ENCODE peak calls at places on chromosome 1, in ten cellular contexts. Y, C, K, P, E, G, Q, I, A and U are unnamed samples.
A peak's percentile ranks its signal among the peaks of the same experiment; 100 is the strongest.

GRCh38 chr1:63713627-63714481 is 60.0 kb upstream of the ROR1 start:
- DNase-seq in Y (no peak), C (no peak), K (no peak), P (no peak), E (no peak), G (no peak), Q (no peak), I (no peak), A (no peak), U (no peak)

GRCh38 chr1:58515794-58516401 is 30.6 kb downstream of the OMA1 start:
- DNase-seq in Y (no peak), C (no peak), K (peak; percentile 36), P (peak; percentile 14), E (no peak), G (peak; percentile 68), Q (peak; percentile 89), I (no peak), A (peak; percentile 42), U (no peak)

GRCh38 chr1:190479537-190479936 is 1.9 kb upstream of the BRINP3 start:
- DNase-seq in Y (no peak), C (no peak), K (no peak), P (no peak), E (no peak), G (no peak), Q (peak; percentile 72), I (no peak), A (no peak), U (peak; percentile 0)

GRCh38 chr1:923131-923990 is at the start of gene SAMD11:
- DNase-seq in Y (peak; percentile 78), C (peak; percentile 83), K (peak; percentile 46), P (peak; percentile 88), E (peak; percentile 98), G (peak; percentile 80), Q (peak; percentile 77), I (peak; percentile 92), A (peak; percentile 58), U (peak; percentile 41)

GRCh38 chr1:85952460-85952859 is 204.1 kb downstream of the COL24A1 start:
- DNase-seq in Y (no peak), C (no peak), K (no peak), P (no peak), E (no peak), G (no peak), Q (no peak), I (no peak), A (no peak), U (no peak)

GRCh38 chr1:231918239-231919015 is 291.8 kb downstream of the DISC1 start:
- DNase-seq in Y (no peak), C (no peak), K (no peak), P (no peak), E (no peak), G (no peak), Q (no peak), I (no peak), A (no peak), U (no peak)

GRCh38 chr1:100168051-100168450 is 10.0 kb downstream of the LRRC39 start:
- DNase-seq in Y (no peak), C (no peak), K (no peak), P (no peak), E (no peak), G (no peak), Q (no peak), I (no peak), A (no peak), U (no peak)

GRCh38 chr1:31575373-31576140 is 758 bp upstream of the TINAGL1 start:
- DNase-seq in Y (no peak), C (peak; percentile 75), K (no peak), P (no peak), E (no peak), G (no peak), Q (no peak), I (no peak), A (no peak), U (no peak)

GRCh38 chr1:24276791-24277190 is 42.4 kb upstream of the GRHL3 start:
- DNase-seq in Y (no peak), C (no peak), K (no peak), P (no peak), E (no peak), G (no peak), Q (no peak), I (no peak), A (no peak), U (no peak)

GRCh38 chr1:201153474-201154388 is 543 bp downstream of the TMEM9 start:
- DNase-seq in Y (no peak), C (no peak), K (no peak), P (no peak), E (peak; percentile 30), G (peak; percentile 51), Q (no peak), I (no peak), A (peak; percentile 2), U (no peak)

GRCh38 chr1:76018045-76018444 is 56.5 kb upstream of the ST6GALNAC3 start:
- DNase-seq in Y (no peak), C (no peak), K (no peak), P (no peak), E (no peak), G (no peak), Q (no peak), I (no peak), A (no peak), U (no peak)

GRCh38 chr1:153532769-153533599 is 2.8 kb downstream of the S100A6 start:
- DNase-seq in Y (peak; percentile 75), C (peak; percentile 92), K (peak; percentile 73), P (peak; percentile 85), E (peak; percentile 91), G (peak; percentile 85), Q (peak; percentile 84), I (peak; percentile 84), A (peak; percentile 77), U (peak; percentile 79)

GRCh38 chr1:246786606-246787238 is 62.5 kb downstream of the SCCPDH start:
- DNase-seq in Y (no peak), C (no peak), K (no peak), P (no peak), E (no peak), G (no peak), Q (no peak), I (no peak), A (no peak), U (no peak)

GRCh38 chr1:116286541-116286971 is 86.5 kb upstream of the ATP1A1 start:
- DNase-seq in Y (no peak), C (no peak), K (no peak), P (no peak), E (no peak), G (no peak), Q (peak; percentile 63), I (no peak), A (no peak), U (no peak)

GRCh38 chr1:9728451-9729295 is 77.1 kb downstream of the PIK3CD start:
- DNase-seq in Y (no peak), C (no peak), K (no peak), P (no peak), E (no peak), G (peak; percentile 84), Q (no peak), I (no peak), A (peak; percentile 41), U (no peak)

GRCh38 chr1:22711591-22712501 is 1.2 kb downstream of the EPHB2 start:
- DNase-seq in Y (no peak), C (no peak), K (no peak), P (no peak), E (peak; percentile 86), G (no peak), Q (peak; percentile 21), I (no peak), A (no peak), U (no peak)

GRCh38 chr1:237108299-237109040 is 66.5 kb downstream of the RYR2 start:
- DNase-seq in Y (no peak), C (no peak), K (no peak), P (no peak), E (no peak), G (no peak), Q (no peak), I (no peak), A (no peak), U (no peak)

GRCh38 chr1:54112027-54112426 is 40.8 kb downstream of the CDCP2 start:
- DNase-seq in Y (no peak), C (no peak), K (no peak), P (no peak), E (no peak), G (no peak), Q (no peak), I (no peak), A (no peak), U (no peak)

GRCh38 chr1:195113471-195113870 is 1494.8 kb downstream of the KCNT2 start:
- DNase-seq in Y (no peak), C (no peak), K (no peak), P (no peak), E (no peak), G (no peak), Q (no peak), I (no peak), A (no peak), U (no peak)

GRCh38 chr1:229108598-229109201 is 162.2 kb upstream of the RAB4A start:
- DNase-seq in Y (no peak), C (no peak), K (no peak), P (no peak), E (no peak), G (no peak), Q (no peak), I (no peak), A (no peak), U (no peak)

GRCh38 chr1:241611063-241611462 is 29.1 kb downstream of the CHML start:
- DNase-seq in Y (no peak), C (no peak), K (peak; percentile 49), P (no peak), E (no peak), G (no peak), Q (peak; percentile 66), I (no peak), A (peak; percentile 11), U (no peak)

GRCh38 chr1:24351918-24352637 is 32.9 kb downstream of the GRHL3 start:
- DNase-seq in Y (no peak), C (no peak), K (no peak), P (no peak), E (no peak), G (no peak), Q (peak; percentile 9), I (no peak), A (peak; percentile 21), U (no peak)

GRCh38 chr1:101652476-101652875 is 344.2 kb downstream of the OLFM3 start:
- DNase-seq in Y (no peak), C (no peak), K (no peak), P (no peak), E (no peak), G (no peak), Q (no peak), I (no peak), A (no peak), U (no peak)

GRCh38 chr1:197622371-197622770 is 152.9 kb downstream of the DENND1B start:
- DNase-seq in Y (no peak), C (no peak), K (no peak), P (no peak), E (no peak), G (no peak), Q (no peak), I (no peak), A (no peak), U (no peak)

GRCh38 chr1:29488086-29488793 is 251.9 kb downstream of the PTPRU start:
- DNase-seq in Y (no peak), C (no peak), K (no peak), P (no peak), E (peak; percentile 70), G (no peak), Q (no peak), I (no peak), A (no peak), U (no peak)

GRCh38 chr1:112833806-112834205 is 118.7 kb upstream of the PPM1J start:
- DNase-seq in Y (no peak), C (no peak), K (no peak), P (no peak), E (no peak), G (no peak), Q (no peak), I (no peak), A (no peak), U (no peak)

GRCh38 chr1:73576084-73576483 is 621.9 kb downstream of the LRRIQ3 start:
- DNase-seq in Y (no peak), C (no peak), K (no peak), P (no peak), E (no peak), G (no peak), Q (no peak), I (no peak), A (no peak), U (no peak)

GRCh38 chr1:203673550-203674411 is 47.1 kb downstream of the ATP2B4 start:
- DNase-seq in Y (peak; percentile 37), C (no peak), K (peak; percentile 11), P (peak; percentile 26), E (no peak), G (peak; percentile 85), Q (peak; percentile 49), I (peak; percentile 41), A (peak; percentile 71), U (no peak)